ENCODE peak calls at places on chromosomes 16 and 17, in six cellular contexts. One of them, this sample, is unnamed.

GRCh38 chr17:74877592-74878543 is 5.1 kb upstream of the FDXR start:
- DNase-seq in neural crest cell: no peak
- DNase-seq in K562: peak; percentile 79
- DNase-seq in left ventricle myocardium inferior: no peak
- DNase-seq in stomach: peak; percentile 77
- DNase-seq in CD8-positive, alpha-beta T cell: no peak
- DNase-seq in this sample: peak; percentile 57

GRCh38 chr17:69597898-69598692 is 183.6 kb downstream of the MAP2K6 start:
- DNase-seq in K562: no peak
- DNase-seq in neural crest cell: no peak
- DNase-seq in CD8-positive, alpha-beta T cell: no peak
- DNase-seq in left ventricle myocardium inferior: no peak
- DNase-seq in stomach: no peak
- DNase-seq in this sample: peak; percentile 17

GRCh38 chr16:73298562-73298961 is 250.6 kb upstream of the ZFHX3 start:
- DNase-seq in K562: no peak
- DNase-seq in left ventricle myocardium inferior: no peak
- DNase-seq in CD8-positive, alpha-beta T cell: no peak
- DNase-seq in stomach: no peak
- DNase-seq in neural crest cell: no peak
- DNase-seq in this sample: no peak

GRCh38 chr16:1597154-1597553 is 14.7 kb downstream of the IFT140 start:
- DNase-seq in neural crest cell: no peak
- DNase-seq in CD8-positive, alpha-beta T cell: no peak
- DNase-seq in stomach: no peak
- DNase-seq in left ventricle myocardium inferior: no peak
- DNase-seq in K562: no peak
- DNase-seq in this sample: no peak

GRCh38 chr16:49524578-49525315 is 151.1 kb downstream of the C16orf78 start:
- DNase-seq in left ventricle myocardium inferior: no peak
- DNase-seq in CD8-positive, alpha-beta T cell: no peak
- DNase-seq in K562: no peak
- DNase-seq in stomach: no peak
- DNase-seq in neural crest cell: no peak
- DNase-seq in this sample: no peak

GRCh38 chr17:59695943-59696681 is 11.1 kb downstream of the PTRH2 start:
- DNase-seq in left ventricle myocardium inferior: no peak
- DNase-seq in stomach: no peak
- DNase-seq in K562: no peak
- DNase-seq in CD8-positive, alpha-beta T cell: no peak
- DNase-seq in neural crest cell: no peak
- DNase-seq in this sample: no peak

GRCh38 chr16:10738231-10739077 is 5.2 kb upstream of the NUBP1 start:
- DNase-seq in left ventricle myocardium inferior: peak; percentile 87
- DNase-seq in K562: peak; percentile 64
- DNase-seq in neural crest cell: no peak
- DNase-seq in CD8-positive, alpha-beta T cell: peak; percentile 45
- DNase-seq in stomach: peak; percentile 48
- DNase-seq in this sample: no peak

GRCh38 chr17:44623070-44623725 is 33.1 kb upstream of the MEIOC start:
- DNase-seq in stomach: no peak
- DNase-seq in K562: no peak
- DNase-seq in left ventricle myocardium inferior: no peak
- DNase-seq in neural crest cell: no peak
- DNase-seq in CD8-positive, alpha-beta T cell: no peak
- DNase-seq in this sample: no peak

GRCh38 chr17:55005520-55005919 is 37.0 kb downstream of the STXBP4 start:
- DNase-seq in K562: peak; percentile 9
- DNase-seq in left ventricle myocardium inferior: no peak
- DNase-seq in stomach: no peak
- DNase-seq in neural crest cell: no peak
- DNase-seq in CD8-positive, alpha-beta T cell: no peak
- DNase-seq in this sample: peak; percentile 38

GRCh38 chr16:80367037-80367658 is 173.6 kb upstream of the DYNLRB2 start:
- DNase-seq in K562: no peak
- DNase-seq in CD8-positive, alpha-beta T cell: no peak
- DNase-seq in neural crest cell: no peak
- DNase-seq in stomach: no peak
- DNase-seq in left ventricle myocardium inferior: no peak
- DNase-seq in this sample: no peak

GRCh38 chr17:67441052-67441738 is 64.1 kb downstream of the PITPNC1 start:
- DNase-seq in K562: no peak
- DNase-seq in left ventricle myocardium inferior: no peak
- DNase-seq in CD8-positive, alpha-beta T cell: peak; percentile 90
- DNase-seq in stomach: no peak
- DNase-seq in neural crest cell: no peak
- DNase-seq in this sample: no peak

GRCh38 chr17:37743875-37744632 is 805 bp downstream of the HNF1B start:
- DNase-seq in stomach: peak; percentile 58
- DNase-seq in K562: no peak
- DNase-seq in CD8-positive, alpha-beta T cell: peak; percentile 24
- DNase-seq in left ventricle myocardium inferior: no peak
- DNase-seq in neural crest cell: peak; percentile 31
- DNase-seq in this sample: peak; percentile 47
- TF ChIP-seq CTCF in stomach: no peak
- TF ChIP-seq CTCF in K562: no peak
- TF ChIP-seq CTCF in CD8-positive, alpha-beta T cell: no peak
- TF ChIP-seq CTCF in left ventricle myocardium inferior: no peak
- TF ChIP-seq CTCF in neural crest cell: peak; percentile 8
- TF ChIP-seq CTCF in this sample: no peak

GRCh38 chr16:88508868-88509748 is 56.0 kb downstream of the ZFPM1 start:
- DNase-seq in CD8-positive, alpha-beta T cell: no peak
- DNase-seq in K562: peak; percentile 74
- DNase-seq in neural crest cell: no peak
- DNase-seq in left ventricle myocardium inferior: no peak
- DNase-seq in stomach: peak; percentile 92
- DNase-seq in this sample: no peak

GRCh38 chr16:88511060-88511459 is 58.0 kb downstream of the ZFPM1 start:
- DNase-seq in K562: no peak
- DNase-seq in neural crest cell: no peak
- DNase-seq in left ventricle myocardium inferior: no peak
- DNase-seq in CD8-positive, alpha-beta T cell: no peak
- DNase-seq in stomach: no peak
- DNase-seq in this sample: no peak

GRCh38 chr16:88509749-88510069 is 56.6 kb downstream of the ZFPM1 start:
- DNase-seq in stomach: no peak
- DNase-seq in CD8-positive, alpha-beta T cell: no peak
- DNase-seq in neural crest cell: no peak
- DNase-seq in K562: no peak
- DNase-seq in left ventricle myocardium inferior: no peak
- DNase-seq in this sample: no peak

GRCh38 chr16:88511911-88512310 is 58.3 kb upstream of the ZC3H18 start:
- DNase-seq in left ventricle myocardium inferior: no peak
- DNase-seq in stomach: peak; percentile 71
- DNase-seq in CD8-positive, alpha-beta T cell: no peak
- DNase-seq in K562: no peak
- DNase-seq in neural crest cell: no peak
- DNase-seq in this sample: no peak

GRCh38 chr16:88510091-88510719 is 57.1 kb downstream of the ZFPM1 start:
- DNase-seq in stomach: no peak
- DNase-seq in neural crest cell: no peak
- DNase-seq in K562: no peak
- DNase-seq in left ventricle myocardium inferior: no peak
- DNase-seq in CD8-positive, alpha-beta T cell: no peak
- DNase-seq in this sample: no peak
- TF ChIP-seq CTCF in stomach: no peak
- TF ChIP-seq CTCF in neural crest cell: no peak
- TF ChIP-seq CTCF in K562: no peak
- TF ChIP-seq CTCF in left ventricle myocardium inferior: no peak
- TF ChIP-seq CTCF in CD8-positive, alpha-beta T cell: no peak
- TF ChIP-seq CTCF in this sample: no peak

GRCh38 chr16:9599415-9600110 is 508.1 kb downstream of the HAPSTR1 start:
- DNase-seq in stomach: no peak
- DNase-seq in left ventricle myocardium inferior: no peak
- DNase-seq in neural crest cell: no peak
- DNase-seq in CD8-positive, alpha-beta T cell: no peak
- DNase-seq in K562: no peak
- DNase-seq in this sample: no peak
- TF ChIP-seq CTCF in stomach: no peak
- TF ChIP-seq CTCF in left ventricle myocardium inferior: no peak
- TF ChIP-seq CTCF in neural crest cell: no peak
- TF ChIP-seq CTCF in CD8-positive, alpha-beta T cell: no peak
- TF ChIP-seq CTCF in K562: no peak
- TF ChIP-seq CTCF in this sample: no peak

GRCh38 chr16:30353438-30354129 is 1.5 kb downstream of the CD2BP2 start:
- DNase-seq in stomach: no peak
- DNase-seq in neural crest cell: no peak
- DNase-seq in CD8-positive, alpha-beta T cell: no peak
- DNase-seq in left ventricle myocardium inferior: no peak
- DNase-seq in K562: no peak
- DNase-seq in this sample: no peak

GRCh38 chr16:30351586-30352419 is 3.3 kb downstream of the CD2BP2 start:
- DNase-seq in left ventricle myocardium inferior: peak; percentile 76
- DNase-seq in K562: no peak
- DNase-seq in CD8-positive, alpha-beta T cell: no peak
- DNase-seq in neural crest cell: no peak
- DNase-seq in stomach: peak; percentile 92
- DNase-seq in this sample: peak; percentile 95

GRCh38 chr16:30354423-30355143 is 525 bp downstream of the CD2BP2 start:
- DNase-seq in stomach: no peak
- DNase-seq in K562: peak; percentile 35
- DNase-seq in neural crest cell: no peak
- DNase-seq in left ventricle myocardium inferior: no peak
- DNase-seq in CD8-positive, alpha-beta T cell: no peak
- DNase-seq in this sample: peak; percentile 57

GRCh38 chr16:30351001-30351441 is 4.1 kb downstream of the CD2BP2 start:
- DNase-seq in K562: no peak
- DNase-seq in neural crest cell: no peak
- DNase-seq in CD8-positive, alpha-beta T cell: no peak
- DNase-seq in left ventricle myocardium inferior: no peak
- DNase-seq in stomach: no peak
- DNase-seq in this sample: no peak

DNA sequence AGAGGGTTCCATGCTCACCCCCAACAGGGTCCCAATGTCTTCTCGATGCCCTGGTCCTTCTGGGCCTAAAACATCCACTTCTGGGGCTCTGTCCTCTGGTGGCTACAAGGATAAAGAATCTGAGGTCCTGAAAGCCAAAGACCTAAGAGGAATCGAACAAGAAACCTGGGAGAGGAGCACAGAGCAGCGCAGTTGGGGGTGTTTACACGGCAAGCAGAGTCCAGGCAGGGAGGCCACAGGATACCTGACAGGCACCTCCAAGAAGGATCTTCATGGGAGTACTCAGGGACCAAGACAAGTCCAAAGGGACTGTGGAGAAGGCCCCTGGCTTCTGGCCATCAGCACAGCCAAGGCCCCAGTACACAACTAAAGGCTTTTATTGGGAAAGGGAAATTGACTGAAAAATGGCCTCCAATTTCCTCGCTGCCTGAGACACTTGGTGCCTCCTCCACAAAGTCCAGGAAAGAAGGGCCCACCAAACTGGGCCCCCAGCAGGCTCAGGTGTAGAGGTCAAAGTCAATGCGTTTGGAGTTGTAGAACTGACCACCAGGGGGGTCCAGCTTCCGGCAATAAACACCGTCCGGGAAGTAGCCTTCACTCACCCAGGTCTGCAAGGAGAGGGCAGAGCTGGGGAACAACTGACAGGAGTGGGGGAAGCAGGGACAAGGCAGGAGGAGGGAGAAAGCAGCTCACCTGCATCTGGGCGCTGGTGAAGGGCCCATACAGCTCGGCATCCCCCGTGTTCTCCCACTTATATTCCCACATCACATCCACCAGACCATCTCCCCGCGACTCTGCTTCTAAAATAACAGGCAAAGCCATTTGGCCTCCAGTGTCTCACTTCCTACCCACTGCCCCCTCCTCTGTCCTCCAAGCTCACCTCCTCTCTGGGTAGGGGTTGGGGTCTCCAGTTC is 2.4 kb downstream of the CD2BP2 start:
- DNase-seq in CD8-positive, alpha-beta T cell: no peak
- DNase-seq in K562: no peak
- DNase-seq in neural crest cell: no peak
- DNase-seq in left ventricle myocardium inferior: no peak
- DNase-seq in stomach: no peak
- DNase-seq in this sample: no peak
- TF ChIP-seq CTCF in CD8-positive, alpha-beta T cell: no peak
- TF ChIP-seq CTCF in K562: peak; percentile 46
- TF ChIP-seq CTCF in neural crest cell: peak; percentile 46
- TF ChIP-seq CTCF in left ventricle myocardium inferior: no peak
- TF ChIP-seq CTCF in stomach: no peak
- TF ChIP-seq CTCF in this sample: peak; percentile 27

GRCh38 chr17:29683481-29683880 is 60.8 kb upstream of the CORO6 start:
- DNase-seq in stomach: no peak
- DNase-seq in K562: no peak
- DNase-seq in left ventricle myocardium inferior: no peak
- DNase-seq in neural crest cell: no peak
- DNase-seq in CD8-positive, alpha-beta T cell: no peak
- DNase-seq in this sample: no peak

GRCh38 chr17:29677139-29677834 is 54.6 kb upstream of the CORO6 start:
- DNase-seq in stomach: no peak
- DNase-seq in CD8-positive, alpha-beta T cell: no peak
- DNase-seq in left ventricle myocardium inferior: peak; percentile 52
- DNase-seq in K562: no peak
- DNase-seq in neural crest cell: no peak
- DNase-seq in this sample: no peak

GRCh38 chr17:29682987-29683386 is 60.3 kb upstream of the CORO6 start:
- DNase-seq in CD8-positive, alpha-beta T cell: no peak
- DNase-seq in K562: no peak
- DNase-seq in neural crest cell: no peak
- DNase-seq in stomach: no peak
- DNase-seq in left ventricle myocardium inferior: no peak
- DNase-seq in this sample: peak; percentile 38

GRCh38 chr17:29686998-29687397 is 64.3 kb upstream of the CORO6 start:
- DNase-seq in left ventricle myocardium inferior: no peak
- DNase-seq in CD8-positive, alpha-beta T cell: no peak
- DNase-seq in K562: no peak
- DNase-seq in stomach: no peak
- DNase-seq in neural crest cell: no peak
- DNase-seq in this sample: no peak

DNA sequence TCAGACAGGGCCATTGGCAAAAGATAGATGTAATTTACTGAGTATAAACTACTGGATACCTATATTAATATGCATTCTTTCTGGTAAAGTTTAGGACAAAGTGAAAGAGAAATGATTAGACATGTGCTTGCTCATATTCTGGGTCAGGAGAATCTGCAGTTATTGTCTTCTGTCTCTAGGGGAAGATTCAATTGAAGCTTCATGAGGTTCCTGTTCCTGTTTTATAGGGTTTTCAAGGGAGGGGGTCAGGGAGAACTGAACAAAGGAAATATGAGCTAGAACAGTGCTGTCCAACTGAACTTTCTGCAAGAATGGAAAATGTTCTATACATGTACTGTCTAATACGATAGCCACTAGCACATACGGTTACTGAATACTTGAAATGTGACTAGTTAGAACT is 59.3 kb upstream of the CORO6 start:
- DNase-seq in CD8-positive, alpha-beta T cell: no peak
- DNase-seq in neural crest cell: no peak
- DNase-seq in left ventricle myocardium inferior: no peak
- DNase-seq in K562: no peak
- DNase-seq in stomach: no peak
- DNase-seq in this sample: no peak
- TF ChIP-seq CTCF in CD8-positive, alpha-beta T cell: no peak
- TF ChIP-seq CTCF in neural crest cell: no peak
- TF ChIP-seq CTCF in left ventricle myocardium inferior: peak; percentile 21
- TF ChIP-seq CTCF in K562: no peak
- TF ChIP-seq CTCF in stomach: no peak
- TF ChIP-seq CTCF in this sample: no peak

GRCh38 chr17:19321481-19322128 is 40.9 kb downstream of the B9D1 start:
- DNase-seq in CD8-positive, alpha-beta T cell: no peak
- DNase-seq in K562: no peak
- DNase-seq in stomach: no peak
- DNase-seq in left ventricle myocardium inferior: no peak
- DNase-seq in neural crest cell: no peak
- DNase-seq in this sample: no peak
- TF ChIP-seq CTCF in CD8-positive, alpha-beta T cell: no peak
- TF ChIP-seq CTCF in K562: peak; percentile 24
- TF ChIP-seq CTCF in stomach: no peak
- TF ChIP-seq CTCF in left ventricle myocardium inferior: peak; percentile 37
- TF ChIP-seq CTCF in neural crest cell: peak; percentile 38
- TF ChIP-seq CTCF in this sample: peak; percentile 20

This sample was measured in cardiac muscle cell.